ENCODE peak calls at places on chromosomes 13 and 19, in nine cellular contexts. G, T, J, Z, E, W, R, U and V are unnamed samples.

GRCh38 chr19:38877781-38878574 is at the start of gene RINL:
- DNase-seq in G (no peak), T (no peak), J (no peak), Z (no peak), E (peak), W (no peak), R (no peak), U (peak), V (peak)

GRCh38 chr19:49497047-49497789 is 984 bp downstream of the RPS11 start:
- DNase-seq in G (no peak), T (peak), J (no peak), Z (no peak), E (peak), W (peak), R (no peak), U (peak), V (peak)

GRCh38 chr19:5000120-5000611 is 31.3 kb downstream of the KDM4B start:
- DNase-seq in G (no peak), T (no peak), J (no peak), Z (no peak), E (no peak), W (no peak), R (no peak), U (no peak), V (no peak)

GRCh38 chr19:33785795-33786194 is 10.9 kb upstream of the KCTD15 start:
- DNase-seq in G (no peak), T (peak), J (no peak), Z (no peak), E (no peak), W (no peak), R (no peak), U (no peak), V (no peak)

GRCh38 chr13:33918199-33918932 is 100.4 kb downstream of the RFC3 start:
- DNase-seq in G (peak), T (peak), J (peak), Z (no peak), E (no peak), W (no peak), R (peak), U (no peak), V (no peak)

GRCh38 chr19:531009-531752 is 379 bp upstream of the CDC34 start:
- DNase-seq in G (peak), T (peak), J (peak), Z (no peak), E (peak), W (peak), R (peak), U (peak), V (peak)

GRCh38 chr19:38100589-38100988 is 123.4 kb downstream of the DPF1 start:
- DNase-seq in G (no peak), T (no peak), J (no peak), Z (no peak), E (no peak), W (no peak), R (no peak), U (no peak), V (no peak)

GRCh38 chr19:54041969-54042606 is 21.6 kb downstream of the VSTM1 start:
- DNase-seq in G (no peak), T (no peak), J (no peak), Z (no peak), E (no peak), W (no peak), R (no peak), U (no peak), V (no peak)

GRCh38 chr19:47865166-47865565 is 6.1 kb downstream of the TPRX2 start:
- DNase-seq in G (no peak), T (no peak), J (no peak), Z (no peak), E (no peak), W (no peak), R (no peak), U (no peak), V (no peak)

GRCh38 chr19:34482380-34483250 is 1.1 kb downstream of the WTIP start:
- DNase-seq in G (peak), T (peak), J (no peak), Z (no peak), E (no peak), W (peak), R (no peak), U (no peak), V (no peak)

GRCh38 chr13:107518292-107518691 is 697.0 kb downstream of the LIG4 start:
- DNase-seq in G (no peak), T (peak), J (no peak), Z (no peak), E (no peak), W (no peak), R (no peak), U (no peak), V (no peak)

GRCh38 chr19:58552655-58553054 is 2.2 kb downstream of the CHMP2A start:
- DNase-seq in G (no peak), T (no peak), J (no peak), Z (no peak), E (no peak), W (no peak), R (no peak), U (no peak), V (no peak)

GRCh38 chr13:46751811-46752635 is 44.9 kb downstream of the ESD start:
- DNase-seq in G (no peak), T (peak), J (no peak), Z (no peak), E (peak), W (no peak), R (no peak), U (peak), V (peak)